ENCODE peak calls at places on chromosomes 12 and 14, in five cellular contexts. A is A549, F is HepG2, G is H1, T is K562. N is an unnamed sample.

GRCh38 chr14:105857816-105858675 is 331.7 kb downstream of the TMEM121 start:
- DNase-seq in T (no peak), F (no peak), G (no peak), A (no peak), N (no peak)

GRCh38 chr12:88247241-88247643 is 105.1 kb downstream of the TMTC3 start:
- DNase-seq in G (no peak), A (peak; percentile 77), T (no peak), F (no peak), N (no peak)

GRCh38 chr12:125183187-125184067 is 118.2 kb downstream of the AACS start:
- DNase-seq in F (peak; percentile 39), G (peak; percentile 98), A (peak; percentile 71), T (peak; percentile 92), N (peak; percentile 21)

GRCh38 chr12:104258476-104259067 is 43.0 kb downstream of the TXNRD1 start:
- DNase-seq in G (no peak), A (no peak), F (no peak), T (no peak), N (no peak)

GRCh38 chr14:54786816-54787215 is 115.8 kb downstream of the GCH1 start:
- DNase-seq in T (no peak), A (no peak), G (no peak), F (no peak), N (no peak)

GRCh38 chr12:112716099-112717093 is 75.2 kb upstream of the RPH3A start:
- DNase-seq in A (peak; percentile 60), F (no peak), T (peak; percentile 48), G (peak; percentile 60), N (no peak)

GRCh38 chr12:105164068-105164467 is 56.5 kb downstream of the WASHC4 start:
- DNase-seq in G (no peak), F (no peak), T (no peak), A (no peak), N (no peak)

GRCh38 chr12:89731064-89731463 is 22.4 kb upstream of the ATP2B1 start:
- DNase-seq in F (no peak), A (no peak), G (no peak), T (no peak), N (no peak)

GRCh38 chr12:94570161-94570560 is 80.2 kb downstream of the TMCC3 start:
- DNase-seq in A (no peak), T (no peak), G (no peak), F (no peak), N (no peak)

GRCh38 chr14:33642641-33643342 is 308.1 kb downstream of the EGLN3 start:
- DNase-seq in F (no peak), A (no peak), G (no peak), T (no peak), N (no peak)

GRCh38 chr12:45670339-45671065 is 59.0 kb upstream of the ARID2 start:
- DNase-seq in G (no peak), T (no peak), F (no peak), A (no peak), N (peak; percentile 53)

GRCh38 chr12:4448943-4449861 is 3.6 kb upstream of the FGF6 start:
- DNase-seq in F (peak; percentile 18), A (no peak), T (no peak), G (no peak), N (no peak)

GRCh38 chr12:4450551-4451112 is 5.0 kb upstream of the FGF6 start:
- DNase-seq in T (no peak), G (peak; percentile 61), A (no peak), F (no peak), N (no peak)

GRCh38 chr12:4449862-4450222 is 4.2 kb upstream of the FGF6 start:
- DNase-seq in T (no peak), A (no peak), G (no peak), F (no peak), N (no peak)

GRCh38 chr12:4454315-4454860 is 8.8 kb upstream of the FGF6 start:
- DNase-seq in F (no peak), A (no peak), G (no peak), T (no peak), N (no peak)

DNA sequence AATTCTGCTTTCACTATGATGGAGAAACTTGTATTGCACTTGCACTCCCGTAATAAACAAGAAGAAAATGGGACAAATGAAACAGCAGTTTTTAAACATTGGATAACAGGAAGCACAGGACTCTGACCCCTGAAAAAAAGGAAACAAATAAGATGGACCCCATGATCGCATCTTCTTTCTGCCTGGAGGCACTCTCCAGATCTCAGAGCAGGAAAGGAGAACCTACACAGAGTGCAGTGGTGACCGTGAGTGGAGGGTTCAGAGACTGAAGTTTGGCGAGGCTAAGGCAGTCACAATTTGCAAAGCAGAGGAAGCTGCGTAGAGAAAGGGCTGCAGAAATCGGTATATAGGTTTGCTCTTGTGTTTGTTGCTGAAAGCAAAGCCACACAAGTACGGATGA is 6.1 kb upstream of the FGF6 start:
- DNase-seq in G (no peak), F (no peak), A (no peak), T (no peak), N (no peak)
- TF ChIP-seq HDAC2 in G (no peak), F (no peak), A (no peak), T (no peak), N (no peak)

GRCh38 chr14:76351941-76352340 is 24.0 kb upstream of the ESRRB start:
- DNase-seq in F (no peak), A (no peak), T (no peak), G (no peak), N (no peak)

GRCh38 chr14:76350671-76351070 is 25.3 kb upstream of the ESRRB start:
- DNase-seq in A (no peak), F (no peak), G (no peak), T (no peak), N (no peak)

GRCh38 chr14:76346391-76347160 is 29.4 kb upstream of the ESRRB start:
- DNase-seq in F (peak; percentile 19), G (no peak), A (no peak), T (no peak), N (peak; percentile 2)

GRCh38 chr14:76349993-76350392 is 25.9 kb upstream of the ESRRB start:
- DNase-seq in G (no peak), T (no peak), F (no peak), A (no peak), N (no peak)

DNA sequence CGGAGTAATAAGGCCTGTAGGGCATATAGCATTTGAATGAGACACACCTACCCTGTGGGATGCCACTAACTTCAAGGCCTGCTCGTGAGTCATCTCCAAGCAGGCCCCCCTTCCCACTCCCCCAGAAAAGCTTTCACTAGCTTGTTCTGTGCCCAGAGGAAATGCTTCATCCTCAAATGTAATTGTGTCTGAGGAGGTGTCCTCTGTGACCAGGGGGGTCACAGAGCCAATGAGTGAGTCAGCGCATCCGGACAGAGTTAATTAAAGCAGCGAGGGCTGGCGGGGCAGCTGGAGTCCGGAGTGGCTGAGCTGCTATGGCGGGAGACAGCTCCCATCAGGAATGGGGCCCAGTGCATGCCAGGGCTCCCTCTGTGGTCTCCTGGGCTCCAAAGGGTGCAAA is 27.0 kb upstream of the ESRRB start:
- DNase-seq in T (no peak), A (no peak), F (no peak), G (no peak), N (no peak)
- TF ChIP-seq HDAC2 in T (no peak), A (no peak), F (no peak), G (no peak), N (no peak)

DNA sequence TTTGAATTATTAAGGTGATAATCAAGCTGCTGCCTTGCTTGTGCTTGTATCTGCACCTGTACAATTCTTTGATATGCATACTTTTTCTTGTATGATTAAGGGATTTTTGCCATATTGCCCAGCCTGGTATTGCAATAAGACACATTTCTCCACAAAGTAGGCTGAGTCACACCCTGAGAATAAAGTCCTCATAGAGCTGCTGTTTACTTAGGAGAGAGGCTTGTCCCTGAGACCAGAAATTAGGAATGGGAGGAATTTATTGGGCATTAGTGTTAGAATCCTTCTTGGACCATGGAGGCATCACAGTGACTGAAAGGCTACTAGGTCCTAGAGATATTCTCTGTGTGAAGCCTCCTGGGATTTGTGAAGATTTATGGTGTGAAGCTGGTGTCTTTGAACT is 506.8 kb upstream of the FBXO33 start:
- DNase-seq in G (no peak), F (no peak), T (no peak), A (no peak), N (no peak)
- TF ChIP-seq HDAC2 in G (no peak), F (no peak), T (no peak), A (no peak), N (no peak)

GRCh38 chr12:47802312-47802711 is 17.4 kb downstream of the HDAC7 start:
- DNase-seq in A (no peak), G (no peak), T (no peak), F (no peak), N (no peak)
- TF ChIP-seq HDAC2 in A (no peak), G (no peak), T (no peak), F (no peak), N (no peak)

GRCh38 chr12:19892186-19892585 is 452.9 kb downstream of the AEBP2 start:
- DNase-seq in G (no peak), T (no peak), A (no peak), F (no peak), N (no peak)

GRCh38 chr12:19894803-19895202 is 455.5 kb downstream of the AEBP2 start:
- DNase-seq in F (no peak), G (no peak), T (no peak), A (no peak), N (peak; percentile 83)

GRCh38 chr12:19894049-19894448 is 454.8 kb downstream of the AEBP2 start:
- DNase-seq in T (no peak), G (no peak), F (no peak), A (no peak), N (no peak)

GRCh38 chr12:19895609-19896008 is 456.3 kb downstream of the AEBP2 start:
- DNase-seq in F (no peak), T (no peak), A (no peak), G (no peak), N (no peak)

DNA sequence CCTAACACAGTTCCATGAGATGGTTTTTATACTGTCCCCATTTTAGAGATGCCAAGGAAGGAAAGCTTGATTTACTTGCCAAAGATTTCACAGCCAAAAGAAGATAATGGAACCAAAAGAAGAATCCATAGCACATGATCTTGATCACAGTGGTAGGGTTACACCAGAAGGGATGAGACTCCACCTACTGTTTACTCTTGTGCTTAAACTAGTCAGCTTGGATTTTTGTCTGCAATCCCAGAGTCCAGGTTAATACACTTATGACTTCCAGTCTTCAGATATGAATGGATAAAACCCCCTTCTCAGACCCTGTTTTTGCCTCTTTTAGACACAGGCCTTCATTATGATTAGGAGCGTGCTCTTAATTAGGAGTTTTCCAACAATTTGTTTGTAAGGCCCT is 454.2 kb downstream of the AEBP2 start:
- DNase-seq in F (no peak), G (no peak), A (peak; percentile 32), T (no peak), N (no peak)
- TF ChIP-seq HDAC2 in F (no peak), G (no peak), A (no peak), T (no peak), N (no peak)

DNA sequence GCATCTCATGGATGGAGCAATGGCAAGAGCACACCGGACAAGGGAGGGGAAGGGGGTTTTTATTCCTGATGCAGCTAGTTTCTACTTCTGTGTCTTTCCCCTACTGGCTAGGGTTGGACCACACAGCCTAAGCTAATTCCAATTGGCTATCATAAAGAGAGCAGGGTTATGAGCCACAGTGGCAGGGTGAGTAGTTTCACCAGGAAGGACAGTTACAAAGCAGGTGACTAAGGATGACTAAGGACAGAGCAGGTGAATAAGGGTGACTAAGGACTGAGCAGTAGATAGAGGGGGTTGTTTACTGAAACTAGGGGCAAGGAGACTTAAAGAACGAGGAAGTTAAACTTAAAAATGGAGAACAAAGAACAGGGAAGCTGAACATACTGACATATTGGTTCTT is 321.4 kb upstream of the SEL1L start:
- DNase-seq in G (no peak), F (no peak), A (no peak), T (no peak), N (no peak)
- TF ChIP-seq HDAC2 in G (no peak), F (no peak), A (no peak), T (no peak), N (no peak)

N was measured in GM12878.